ENCODE peak calls at places on chromosomes 3 and 15, in four cellular contexts. K is MCF 10A, S is choroid plexus epithelial cell, G is natural killer cell. D is an unnamed sample.

GRCh38 chr3:70811880-70812279 is 499.4 kb upstream of the MDFIC2 start:
- DNase-seq in K (peak; percentile 11), G (no peak), S (peak; percentile 97), D (no peak)

GRCh38 chr15:51161491-51162260 is 67.0 kb upstream of the TNFAIP8L3 start:
- DNase-seq in G (no peak), S (no peak), K (no peak), D (no peak)

GRCh38 chr3:8827641-8828040 is 58.2 kb upstream of the OXTR start:
- DNase-seq in S (no peak), G (no peak), K (peak; percentile 20), D (no peak)

GRCh38 chr3:175093738-175094137 is 234.6 kb downstream of the NAALADL2 start:
- DNase-seq in K (no peak), S (no peak), G (no peak), D (no peak)

GRCh38 chr3:71581981-71582611 is 1.4 kb downstream of the FOXP1 start:
- DNase-seq in S (peak; percentile 38), G (peak; percentile 23), K (peak; percentile 60), D (peak; percentile 72)

GRCh38 chr15:70149667-70150404 is 52.1 kb upstream of the TLE3 start:
- DNase-seq in K (peak; percentile 31), S (peak; percentile 79), G (no peak), D (no peak)

GRCh38 chr3:170425491-170426239 is 7.0 kb downstream of the CLDN11 start:
- DNase-seq in K (no peak), G (no peak), S (no peak), D (no peak)

GRCh38 chr15:74610302-74610951 is 5.2 kb upstream of the CLK3 start:
- DNase-seq in S (peak; percentile 35), G (no peak), K (no peak), D (no peak)

GRCh38 chr3:14208168-14208567 is 29.6 kb downstream of the LSM3 start:
- DNase-seq in K (no peak), G (no peak), S (no peak), D (no peak)

GRCh38 chr3:149442845-149443544 is 31.5 kb upstream of the TM4SF4 start:
- DNase-seq in K (peak; percentile 45), S (peak; percentile 65), G (no peak), D (no peak)

GRCh38 chr3:147415819-147416218 is 6.7 kb downstream of the ZIC1 start:
- DNase-seq in K (no peak), S (peak; percentile 67), G (no peak), D (no peak)
- TF ChIP-seq CTCF in K (no peak), S (peak; percentile 50), G (no peak), D (no peak)

GRCh38 chr3:128091586-128091985 is 32.0 kb downstream of the RUVBL1 start:
- DNase-seq in G (no peak), K (no peak), S (no peak), D (no peak)

GRCh38 chr3:128089135-128089534 is 34.5 kb downstream of the RUVBL1 start:
- DNase-seq in S (no peak), G (no peak), K (no peak), D (no peak)

GRCh38 chr3:128098234-128098633 is 25.4 kb downstream of the RUVBL1 start:
- DNase-seq in G (no peak), K (no peak), S (no peak), D (no peak)

GRCh38 chr3:128095222-128095703 is 28.3 kb downstream of the RUVBL1 start:
- DNase-seq in K (peak; percentile 88), S (peak; percentile 90), G (peak; percentile 63), D (peak; percentile 58)

DNA sequence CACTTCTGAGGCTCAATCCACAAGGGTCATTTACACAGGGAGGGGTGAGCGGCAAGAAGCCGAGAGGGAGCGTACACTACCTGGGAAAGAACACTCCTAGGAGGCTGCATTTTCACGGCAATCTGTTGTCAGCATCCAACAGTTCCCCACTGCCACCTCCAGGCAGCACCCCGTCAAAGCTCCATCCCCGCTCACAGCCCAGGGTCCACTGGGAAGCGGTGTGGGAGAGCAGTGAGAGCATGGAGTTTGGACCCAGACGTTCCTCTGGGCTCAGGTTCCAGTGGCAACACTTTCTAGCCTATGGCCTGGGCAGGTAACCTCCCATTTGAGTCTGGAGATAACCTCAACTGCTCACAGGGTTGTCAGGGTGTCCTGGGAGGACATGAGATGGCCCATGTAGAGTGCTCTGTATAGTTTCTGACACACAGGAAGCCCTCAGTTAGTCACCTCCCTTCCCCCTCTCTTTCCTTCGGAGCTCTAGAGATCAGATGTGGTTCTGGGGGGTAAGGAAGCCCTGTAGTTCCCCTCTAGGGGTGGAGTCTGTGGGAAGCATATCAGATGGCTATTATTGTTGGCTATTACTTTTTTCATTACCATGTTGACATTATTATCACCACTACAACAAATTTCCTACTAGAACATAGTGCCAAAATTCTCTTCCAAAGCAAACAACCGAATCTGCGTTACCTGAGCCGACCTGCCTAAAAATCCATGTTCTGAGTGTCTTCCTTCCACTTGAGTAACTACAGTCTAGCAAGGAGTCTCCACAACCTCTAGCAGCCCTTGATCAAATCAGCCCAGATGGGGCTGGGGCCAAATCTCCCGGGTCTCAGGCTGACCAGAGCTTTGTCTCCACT is 29.1 kb downstream of the RUVBL1 start:
- DNase-seq in G (no peak), S (peak; percentile 36), K (no peak), D (no peak)
- TF ChIP-seq CTCF in G (no peak), S (peak; percentile 39), K (no peak), D (no peak)

GRCh38 chr3:155983834-155984474 is 113.5 kb downstream of the GMPS start:
- DNase-seq in S (peak; percentile 31), K (no peak), G (no peak), D (no peak)
- TF ChIP-seq CTCF in S (peak; percentile 14), K (no peak), G (no peak), D (no peak)

GRCh38 chr3:49721861-49722781 is 1.6 kb downstream of the GMPPB start:
- DNase-seq in K (no peak), G (no peak), S (no peak), D (no peak)

GRCh38 chr3:49723301-49723630 is 485 bp downstream of the GMPPB start:
- DNase-seq in G (no peak), K (peak; percentile 45), S (peak; percentile 56), D (peak; percentile 41)

GRCh38 chr3:49722896-49723295 is 855 bp downstream of the GMPPB start:
- DNase-seq in K (no peak), G (no peak), S (no peak), D (no peak)

GRCh38 chr3:49724586-49724985 is 835 bp upstream of the GMPPB start:
- DNase-seq in G (no peak), K (no peak), S (no peak), D (peak; percentile 42)

GRCh38 chr3:49723631-49724551 is at the start of gene GMPPB:
- DNase-seq in S (peak; percentile 98), K (peak; percentile 97), G (peak; percentile 93), D (peak; percentile 89)
- TF ChIP-seq CTCF in S (no peak), K (no peak), G (no peak), D (no peak)